ENCODE peak calls at places on chromosomes 16 and 17, in eight cellular contexts. One of them, this sample, is unnamed. For H3K9me3, the result is how much of the 10 kb centered on the place peaks cover.

GRCh38 chr17:58302919-58303551 is 22.3 kb upstream of the MPO start:
- DNase-seq in CD8-positive, alpha-beta memory T cell: no peak
- DNase-seq in PC-3: no peak
- DNase-seq in stomach: peak
- DNase-seq in CD8-positive, alpha-beta T cell: no peak
- DNase-seq in right lobe of liver: peak
- DNase-seq in CD4-positive, alpha-beta memory T cell: no peak
- DNase-seq in testis: no peak
- DNase-seq in this sample: no peak

GRCh38 chr16:50121721-50122445 is 31.2 kb upstream of the TENT4B start:
- DNase-seq in CD8-positive, alpha-beta memory T cell: peak
- DNase-seq in PC-3: no peak
- DNase-seq in stomach: no peak
- DNase-seq in CD8-positive, alpha-beta T cell: peak
- DNase-seq in right lobe of liver: no peak
- DNase-seq in CD4-positive, alpha-beta memory T cell: peak
- DNase-seq in testis: no peak
- DNase-seq in this sample: no peak

GRCh38 chr16:51984395-51984794 is 562.5 kb downstream of the TOX3 start:
- DNase-seq in CD8-positive, alpha-beta memory T cell: no peak
- DNase-seq in PC-3: no peak
- DNase-seq in stomach: no peak
- DNase-seq in CD8-positive, alpha-beta T cell: no peak
- DNase-seq in right lobe of liver: no peak
- DNase-seq in CD4-positive, alpha-beta memory T cell: no peak
- DNase-seq in testis: no peak
- DNase-seq in this sample: no peak

GRCh38 chr16:87695534-87695933 is 70.3 kb downstream of the KLHDC4 start:
- DNase-seq in CD8-positive, alpha-beta memory T cell: no peak
- DNase-seq in PC-3: no peak
- DNase-seq in stomach: no peak
- DNase-seq in CD8-positive, alpha-beta T cell: no peak
- DNase-seq in right lobe of liver: no peak
- DNase-seq in CD4-positive, alpha-beta memory T cell: no peak
- DNase-seq in testis: no peak
- DNase-seq in this sample: no peak

GRCh38 chr17:65228734-65229390 is 91.7 kb downstream of the RGS9 start:
- DNase-seq in CD8-positive, alpha-beta memory T cell: peak
- DNase-seq in PC-3: peak
- DNase-seq in stomach: no peak
- DNase-seq in CD8-positive, alpha-beta T cell: peak
- DNase-seq in right lobe of liver: no peak
- DNase-seq in CD4-positive, alpha-beta memory T cell: peak
- DNase-seq in testis: peak
- DNase-seq in this sample: no peak

GRCh38 chr17:64115871-64116534 is 13.9 kb downstream of the ERN1 start:
- DNase-seq in CD8-positive, alpha-beta memory T cell: no peak
- DNase-seq in PC-3: peak
- DNase-seq in stomach: peak
- DNase-seq in CD8-positive, alpha-beta T cell: no peak
- DNase-seq in right lobe of liver: no peak
- DNase-seq in CD4-positive, alpha-beta memory T cell: peak
- DNase-seq in testis: no peak
- DNase-seq in this sample: no peak

GRCh38 chr16:12095275-12096161 is 119.0 kb downstream of the SNX29 start:
- DNase-seq in CD8-positive, alpha-beta memory T cell: peak
- DNase-seq in PC-3: peak
- DNase-seq in stomach: peak
- DNase-seq in CD8-positive, alpha-beta T cell: peak
- DNase-seq in right lobe of liver: peak
- DNase-seq in CD4-positive, alpha-beta memory T cell: no peak
- DNase-seq in testis: peak
- DNase-seq in this sample: peak

GRCh38 chr17:38420518-38420917 is 7.7 kb upstream of the ARHGAP23 start:
- DNase-seq in CD8-positive, alpha-beta memory T cell: no peak
- DNase-seq in PC-3: no peak
- DNase-seq in stomach: no peak
- DNase-seq in CD8-positive, alpha-beta T cell: no peak
- DNase-seq in right lobe of liver: no peak
- DNase-seq in CD4-positive, alpha-beta memory T cell: no peak
- DNase-seq in testis: no peak
- DNase-seq in this sample: no peak

GRCh38 chr16:73054732-73055481 is 7.0 kb upstream of the ZFHX3 start:
- DNase-seq in CD8-positive, alpha-beta memory T cell: no peak
- DNase-seq in PC-3: peak
- DNase-seq in stomach: no peak
- DNase-seq in CD8-positive, alpha-beta T cell: no peak
- DNase-seq in right lobe of liver: no peak
- DNase-seq in CD4-positive, alpha-beta memory T cell: no peak
- DNase-seq in testis: no peak
- DNase-seq in this sample: no peak

GRCh38 chr16:11420895-11421294 is 75.6 kb downstream of the RMI2 start:
- DNase-seq in CD8-positive, alpha-beta memory T cell: no peak
- DNase-seq in PC-3: no peak
- DNase-seq in stomach: no peak
- DNase-seq in CD8-positive, alpha-beta T cell: no peak
- DNase-seq in right lobe of liver: peak
- DNase-seq in CD4-positive, alpha-beta memory T cell: no peak
- DNase-seq in testis: no peak
- DNase-seq in this sample: no peak

GRCh38 chr17:21286771-21287702 is 2.5 kb downstream of the MAP2K3 start:
- DNase-seq in CD8-positive, alpha-beta memory T cell: no peak
- DNase-seq in PC-3: peak
- DNase-seq in stomach: peak
- DNase-seq in CD8-positive, alpha-beta T cell: peak
- DNase-seq in right lobe of liver: no peak
- DNase-seq in CD4-positive, alpha-beta memory T cell: peak
- DNase-seq in testis: no peak
- DNase-seq in this sample: no peak

GRCh38 chr16:26058326-26058725 is 366.6 kb downstream of the HS3ST4 start:
- DNase-seq in CD8-positive, alpha-beta memory T cell: no peak
- DNase-seq in PC-3: no peak
- DNase-seq in stomach: no peak
- DNase-seq in CD8-positive, alpha-beta T cell: no peak
- DNase-seq in right lobe of liver: no peak
- DNase-seq in CD4-positive, alpha-beta memory T cell: no peak
- DNase-seq in testis: no peak
- DNase-seq in this sample: no peak

GRCh38 chr17:900336-900735 is 79.2 kb downstream of the NXN start:
- DNase-seq in CD8-positive, alpha-beta memory T cell: no peak
- DNase-seq in PC-3: no peak
- DNase-seq in stomach: no peak
- DNase-seq in CD8-positive, alpha-beta T cell: no peak
- DNase-seq in right lobe of liver: no peak
- DNase-seq in CD4-positive, alpha-beta memory T cell: no peak
- DNase-seq in testis: no peak
- DNase-seq in this sample: no peak

GRCh38 chr16:11016993-11017392 is 72.6 kb downstream of the CLEC16A start:
- DNase-seq in CD8-positive, alpha-beta memory T cell: no peak
- DNase-seq in PC-3: peak
- DNase-seq in stomach: peak
- DNase-seq in CD8-positive, alpha-beta T cell: peak
- DNase-seq in right lobe of liver: no peak
- DNase-seq in CD4-positive, alpha-beta memory T cell: no peak
- DNase-seq in testis: peak
- DNase-seq in this sample: no peak

GRCh38 chr17:48457080-48457836 is 27.2 kb upstream of the SKAP1 start:
- DNase-seq in CD8-positive, alpha-beta memory T cell: peak
- DNase-seq in PC-3: peak
- DNase-seq in stomach: peak
- DNase-seq in CD8-positive, alpha-beta T cell: peak
- DNase-seq in right lobe of liver: peak
- DNase-seq in CD4-positive, alpha-beta memory T cell: peak
- DNase-seq in testis: peak
- DNase-seq in this sample: peak

GRCh38 chr17:80259642-80260535 is 763 bp upstream of the RNF213 start:
- DNase-seq in CD8-positive, alpha-beta memory T cell: peak
- DNase-seq in PC-3: peak
- DNase-seq in stomach: peak
- DNase-seq in CD8-positive, alpha-beta T cell: peak
- DNase-seq in right lobe of liver: peak
- DNase-seq in CD4-positive, alpha-beta memory T cell: peak
- DNase-seq in testis: peak
- DNase-seq in this sample: peak

GRCh38 chr17:47957591-47958490 is at the start of gene PRR15L:
- DNase-seq in CD8-positive, alpha-beta memory T cell: no peak
- DNase-seq in PC-3: peak
- DNase-seq in stomach: peak
- DNase-seq in CD8-positive, alpha-beta T cell: no peak
- DNase-seq in right lobe of liver: no peak
- DNase-seq in CD4-positive, alpha-beta memory T cell: no peak
- DNase-seq in testis: no peak
- DNase-seq in this sample: peak

GRCh38 chr17:30336369-30337171 is 2.7 kb upstream of the TMIGD1 start:
- DNase-seq in CD8-positive, alpha-beta memory T cell: peak
- DNase-seq in PC-3: peak
- DNase-seq in stomach: peak
- DNase-seq in CD8-positive, alpha-beta T cell: peak
- DNase-seq in right lobe of liver: no peak
- DNase-seq in CD4-positive, alpha-beta memory T cell: peak
- DNase-seq in testis: peak
- DNase-seq in this sample: no peak

GRCh38 chr17:69516911-69517310 is 102.4 kb downstream of the MAP2K6 start:
- DNase-seq in CD8-positive, alpha-beta memory T cell: no peak
- DNase-seq in PC-3: no peak
- DNase-seq in stomach: no peak
- DNase-seq in CD8-positive, alpha-beta T cell: no peak
- DNase-seq in right lobe of liver: no peak
- DNase-seq in CD4-positive, alpha-beta memory T cell: no peak
- DNase-seq in testis: no peak
- DNase-seq in this sample: no peak

GRCh38 chr17:50072925-50073324 is 17.0 kb downstream of the ITGA3 start:
- DNase-seq in CD8-positive, alpha-beta memory T cell: no peak
- DNase-seq in PC-3: no peak
- DNase-seq in stomach: no peak
- DNase-seq in CD8-positive, alpha-beta T cell: no peak
- DNase-seq in right lobe of liver: no peak
- DNase-seq in CD4-positive, alpha-beta memory T cell: no peak
- DNase-seq in testis: no peak
- DNase-seq in this sample: no peak

GRCh38 chr17:79136596-79136995 is 62.0 kb downstream of the ENGASE start:
- DNase-seq in CD8-positive, alpha-beta memory T cell: no peak
- DNase-seq in PC-3: no peak
- DNase-seq in stomach: no peak
- DNase-seq in CD8-positive, alpha-beta T cell: no peak
- DNase-seq in right lobe of liver: no peak
- DNase-seq in CD4-positive, alpha-beta memory T cell: no peak
- DNase-seq in testis: no peak
- DNase-seq in this sample: no peak
- H3K27ac ChIP-seq in CD8-positive, alpha-beta memory T cell: no peak
- H3K27ac ChIP-seq in PC-3: no peak
- H3K27ac ChIP-seq in stomach: no peak
- H3K27ac ChIP-seq in CD8-positive, alpha-beta T cell: no peak
- H3K27ac ChIP-seq in right lobe of liver: no peak
- H3K27ac ChIP-seq in CD4-positive, alpha-beta memory T cell: no peak
- H3K27ac ChIP-seq in testis: no peak
- H3K27ac ChIP-seq in this sample: no peak

DNA sequence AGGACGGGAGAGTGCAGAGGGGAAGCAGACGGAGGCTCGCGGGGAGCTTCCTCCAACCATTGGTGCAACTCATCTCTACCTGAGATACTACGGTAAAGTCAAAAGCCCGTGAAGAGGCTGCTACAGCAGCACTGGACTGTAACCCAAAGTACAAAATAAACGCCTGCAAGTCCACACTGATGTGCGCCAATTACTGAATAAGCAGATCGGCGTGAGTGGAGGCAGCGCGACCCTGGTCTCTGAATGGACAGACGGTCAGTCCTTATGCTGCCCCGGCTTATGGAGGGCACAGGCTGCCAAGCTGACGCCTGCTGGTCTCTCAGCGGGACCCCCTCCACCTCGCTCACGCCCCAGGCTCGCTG is 58.5 kb downstream of the LMF1 start:
- DNase-seq in CD8-positive, alpha-beta memory T cell: no peak
- DNase-seq in PC-3: no peak
- DNase-seq in stomach: no peak
- DNase-seq in CD8-positive, alpha-beta T cell: no peak
- DNase-seq in right lobe of liver: no peak
- DNase-seq in CD4-positive, alpha-beta memory T cell: no peak
- DNase-seq in testis: no peak
- DNase-seq in this sample: no peak
- H3K9me3 ChIP-seq in CD8-positive, alpha-beta memory T cell: under half
- H3K9me3 ChIP-seq in PC-3: under half
- H3K9me3 ChIP-seq in stomach: under half
- H3K9me3 ChIP-seq in CD8-positive, alpha-beta T cell: under half
- H3K9me3 ChIP-seq in right lobe of liver: under half
- H3K9me3 ChIP-seq in CD4-positive, alpha-beta memory T cell: under half
- H3K9me3 ChIP-seq in testis: under half
- H3K9me3 ChIP-seq in this sample: under half

DNA sequence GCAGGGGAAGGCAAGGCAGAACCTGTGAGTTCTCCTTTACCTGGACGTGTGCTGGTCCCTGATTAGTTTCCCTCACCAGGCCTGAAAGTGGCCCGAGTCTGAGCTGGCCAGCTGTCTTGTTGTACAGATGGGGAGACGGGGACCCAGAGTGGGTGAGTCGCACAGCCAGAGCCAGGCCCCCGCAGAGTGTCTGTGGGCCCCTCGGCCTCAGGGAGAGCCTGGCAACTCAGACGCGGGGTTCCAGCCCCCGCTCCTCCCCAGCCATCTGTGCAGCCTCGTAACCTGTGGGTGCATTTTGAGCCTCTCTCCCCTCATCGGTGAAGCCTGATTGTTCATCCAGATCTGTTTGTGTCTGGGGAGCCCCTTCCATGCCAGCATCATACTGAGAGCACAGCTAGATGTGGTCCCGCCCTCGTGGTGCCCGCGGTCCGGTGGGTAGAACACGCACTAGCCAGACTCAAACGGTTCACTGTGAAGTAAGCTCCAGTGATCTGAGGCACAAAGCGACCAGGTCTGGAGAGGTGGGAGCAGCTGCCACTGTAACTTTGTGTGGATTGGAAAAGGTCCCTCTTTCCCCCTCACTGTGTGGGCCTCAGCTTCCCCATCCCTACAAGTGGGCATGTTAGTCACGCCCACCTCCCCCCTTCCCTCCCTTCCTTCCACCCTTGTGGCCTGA is 6.0 kb upstream of the NDRG4 start:
- DNase-seq in CD8-positive, alpha-beta memory T cell: no peak
- DNase-seq in PC-3: no peak
- DNase-seq in stomach: no peak
- DNase-seq in CD8-positive, alpha-beta T cell: no peak
- DNase-seq in right lobe of liver: no peak
- DNase-seq in CD4-positive, alpha-beta memory T cell: no peak
- DNase-seq in testis: no peak
- DNase-seq in this sample: no peak
- H3K27ac ChIP-seq in CD8-positive, alpha-beta memory T cell: no peak
- H3K27ac ChIP-seq in PC-3: no peak
- H3K27ac ChIP-seq in stomach: no peak
- H3K27ac ChIP-seq in CD8-positive, alpha-beta T cell: no peak
- H3K27ac ChIP-seq in right lobe of liver: no peak
- H3K27ac ChIP-seq in CD4-positive, alpha-beta memory T cell: no peak
- H3K27ac ChIP-seq in testis: peak
- H3K27ac ChIP-seq in this sample: no peak

DNA sequence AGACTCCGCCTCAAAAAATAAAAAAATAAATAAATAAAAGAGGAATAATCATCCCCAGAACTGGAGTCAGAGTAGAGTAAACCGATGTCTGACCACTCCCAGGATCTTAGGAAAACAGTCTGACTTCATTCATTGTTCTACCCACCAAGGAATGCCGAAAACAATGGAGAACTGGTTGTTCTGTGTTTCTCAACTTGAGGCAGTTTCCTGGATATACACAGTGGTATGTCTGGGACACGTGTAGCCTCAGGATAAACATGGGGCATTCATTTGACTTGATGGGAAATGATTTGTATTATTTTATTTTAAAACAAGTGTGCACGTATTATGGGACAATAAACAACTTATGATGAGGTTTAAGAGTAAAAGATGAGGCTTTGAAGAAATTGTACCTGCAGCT is 32.8 kb upstream of the PAFAH1B1 start:
- DNase-seq in CD8-positive, alpha-beta memory T cell: no peak
- DNase-seq in PC-3: no peak
- DNase-seq in stomach: no peak
- DNase-seq in CD8-positive, alpha-beta T cell: no peak
- DNase-seq in right lobe of liver: no peak
- DNase-seq in CD4-positive, alpha-beta memory T cell: no peak
- DNase-seq in testis: no peak
- DNase-seq in this sample: no peak
- H3K9me3 ChIP-seq in CD8-positive, alpha-beta memory T cell: under half
- H3K9me3 ChIP-seq in PC-3: under half
- H3K9me3 ChIP-seq in stomach: under half
- H3K9me3 ChIP-seq in CD8-positive, alpha-beta T cell: under half
- H3K9me3 ChIP-seq in right lobe of liver: under half
- H3K9me3 ChIP-seq in CD4-positive, alpha-beta memory T cell: under half
- H3K9me3 ChIP-seq in testis: under half
- H3K9me3 ChIP-seq in this sample: under half

This sample was measured in pancreas.